ENCODE peak calls at places on chromosomes 13 and 19, in seven cellular contexts. D is NCI-H2171, J is K562, M is IMR-90, B is heart left ventricle, L is left cardiac atrium, P is DMS 273 treated with DMSO at 0.1 percent for 48 hours. T is an unnamed sample.

GRCh38 chr13:30829788-30830637 is 76.1 kb upstream of the MEDAG start:
- DNase-seq in D (no peak), J (no peak), L (no peak), B (no peak), M (no peak), P (no peak), T (no peak)

GRCh38 chr13:62910541-62910940 is 1494.9 kb upstream of the PCDH20 start:
- DNase-seq in L (no peak), B (no peak), J (no peak), D (no peak), M (no peak), P (peak; percentile 34), T (no peak)

GRCh38 chr19:7515471-7516226 is at the start of gene ZNF358:
- DNase-seq in P (no peak), B (peak; percentile 81), L (peak; percentile 86), M (peak; percentile 46), D (peak; percentile 65), J (peak; percentile 82), T (no peak)

GRCh38 chr19:13975870-13976269 is 23.6 kb downstream of the DCAF15 start:
- DNase-seq in B (no peak), M (no peak), J (no peak), L (no peak), P (no peak), D (no peak), T (no peak)

GRCh38 chr13:100984349-100984748 is 309.8 kb upstream of the TMTC4 start:
- DNase-seq in D (peak; percentile 5), J (no peak), M (no peak), L (no peak), B (no peak), P (no peak), T (no peak)

GRCh38 chr19:39971380-39971841 is 446 bp downstream of the PSMC4 start:
- DNase-seq in M (no peak), P (no peak), J (peak; percentile 40), L (peak; percentile 43), B (no peak), D (no peak), T (no peak)

GRCh38 chr13:42547615-42548014 is 26.3 kb upstream of the TNFSF11 start:
- DNase-seq in B (no peak), L (no peak), M (no peak), J (no peak), D (no peak), P (no peak), T (no peak)

GRCh38 chr19:4149518-4150288 is 3.7 kb upstream of the CREB3L3 start:
- DNase-seq in M (no peak), B (no peak), D (no peak), J (no peak), L (no peak), P (no peak), T (no peak)